ENCODE peak calls at places on chromosomes 11 and 22, in eight cellular contexts. V, A, O, H, K, M, U and P are unnamed samples.

GRCh38 chr11:2686360-2687222 is 13.2 kb downstream of the KCNQ1OT1 start:
- DNase-seq in K (no peak), V (no peak), A (no peak), H (peak), O (no peak), U (peak), M (no peak), P (no peak)

GRCh38 chr11:46377831-46378230 is 3.6 kb upstream of the MDK start:
- DNase-seq in A (no peak), O (no peak), M (no peak), H (no peak), U (no peak), K (no peak), V (no peak), P (no peak)

GRCh38 chr11:100584201-100584600 is 102.9 kb upstream of the ARHGAP42 start:
- DNase-seq in O (no peak), A (no peak), V (no peak), U (no peak), M (no peak), H (no peak), K (no peak), P (no peak)

GRCh38 chr11:1140642-1141490 is 16.9 kb upstream of the MUC5AC start:
- DNase-seq in H (no peak), V (no peak), A (no peak), U (no peak), M (no peak), O (no peak), K (no peak), P (no peak)

GRCh38 chr11:34327804-34328631 is 29.8 kb downstream of the ABTB2 start:
- DNase-seq in O (no peak), A (no peak), V (no peak), M (no peak), K (no peak), U (no peak), H (peak), P (no peak)

GRCh38 chr22:44330727-44331660 is 18.2 kb upstream of the SHISAL1 start:
- DNase-seq in O (no peak), V (no peak), M (no peak), A (no peak), K (no peak), U (no peak), H (no peak), P (no peak)

GRCh38 chr11:77470971-77471370 is 2.9 kb downstream of the PAK1 start:
- DNase-seq in K (no peak), A (no peak), U (no peak), O (no peak), M (no peak), H (no peak), V (no peak), P (no peak)

GRCh38 chr22:23180893-23181762 is 819 bp downstream of the BCR start:
- DNase-seq in M (no peak), K (no peak), H (no peak), O (no peak), A (no peak), U (peak), V (peak), P (no peak)

GRCh38 chr11:45921561-45922424 is 663 bp upstream of the LARGE2 start:
- DNase-seq in M (no peak), A (no peak), O (peak), U (no peak), K (no peak), V (no peak), H (no peak), P (no peak)

GRCh38 chr11:66745356-66746235 is 16.6 kb upstream of the SPTBN2 start:
- DNase-seq in M (peak), V (peak), A (no peak), U (peak), O (no peak), H (no peak), K (no peak), P (no peak)

GRCh38 chr11:85787809-85788805 is 22.8 kb downstream of the SYTL2 start:
- DNase-seq in K (no peak), O (no peak), V (no peak), A (no peak), U (no peak), M (no peak), H (no peak), P (no peak)

GRCh38 chr11:116312560-116313340 is 460.0 kb downstream of the BUD13 start:
- DNase-seq in O (peak), K (peak), A (no peak), V (no peak), U (peak), H (peak), M (peak), P (no peak)

GRCh38 chr22:27386186-27386585 is 415.4 kb downstream of the MN1 start:
- DNase-seq in U (no peak), K (no peak), A (no peak), V (no peak), H (no peak), O (no peak), M (peak), P (no peak)

GRCh38 chr11:77207618-77208313 is 79.7 kb downstream of the MYO7A start:
- DNase-seq in K (no peak), M (no peak), U (peak), V (no peak), A (no peak), O (no peak), H (no peak), P (no peak)

GRCh38 chr22:28923826-28924732 is 40.7 kb downstream of the ZNRF3 start:
- DNase-seq in U (no peak), K (no peak), H (peak), O (peak), M (peak), A (no peak), V (no peak), P (no peak)

GRCh38 chr22:41563051-41563711 is 2.4 kb downstream of the CSDC2 start:
- DNase-seq in A (peak), M (no peak), H (no peak), U (no peak), O (no peak), K (peak), V (no peak), P (peak)

GRCh38 chr11:107928767-107929507 is 689 bp downstream of the RAB39A start:
- DNase-seq in A (no peak), M (peak), H (peak), U (peak), K (no peak), O (no peak), V (peak), P (no peak)

GRCh38 chr11:121889931-121890330 is 226.1 kb downstream of the BLID start:
- DNase-seq in M (no peak), U (no peak), H (no peak), O (no peak), K (peak), A (no peak), V (no peak), P (no peak)

GRCh38 chr11:19524171-19524671 is 188.4 kb upstream of the NAV2 start:
- DNase-seq in A (no peak), O (no peak), K (peak), U (no peak), M (no peak), V (no peak), H (no peak), P (no peak)

GRCh38 chr11:124402326-124402922 is 3.6 kb upstream of the OR8B3 start:
- DNase-seq in H (peak), K (peak), U (no peak), M (peak), V (peak), O (peak), A (peak), P (peak)

GRCh38 chr22:44187652-44188230 is 7.0 kb downstream of the PARVG start:
- DNase-seq in O (peak), V (no peak), M (no peak), K (no peak), U (no peak), A (no peak), H (no peak), P (no peak)